ENCODE peak calls at places on chromosome 15, in ten cellular contexts. J, K, W, L, F, D, Z, H, A and C are unnamed samples.

GRCh38 chr15:101022876-101023275 is 103.7 kb downstream of the LRRK1 start:
- DNase-seq in A (no peak), J (no peak), L (no peak), W (no peak), D (peak; percentile 55), F (peak; percentile 29), H (no peak), Z (peak; percentile 10), K (no peak), C (no peak)

GRCh38 chr15:25052191-25052999 is 97.6 kb downstream of the SNRPN start:
- DNase-seq in D (no peak), Z (peak; percentile 15), W (no peak), A (peak; percentile 10), F (peak; percentile 42), H (no peak), J (no peak), K (no peak), L (peak; percentile 10), C (no peak)

GRCh38 chr15:40471778-40472130 is 970 bp downstream of the CHST14 start:
- DNase-seq in W (no peak), A (peak; percentile 25), F (no peak), D (no peak), Z (peak; percentile 37), H (peak; percentile 23), L (peak; percentile 41), K (peak; percentile 32), J (peak; percentile 12), C (no peak)

GRCh38 chr15:90074916-90075315 is 27.4 kb downstream of the IDH2 start:
- DNase-seq in F (no peak), D (no peak), Z (no peak), A (no peak), J (no peak), W (no peak), K (no peak), H (no peak), L (no peak), C (no peak)

GRCh38 chr15:62067448-62068044 is 769 bp downstream of the C2CD4A start:
- DNase-seq in D (no peak), K (no peak), J (peak; percentile 12), Z (peak; percentile 37), L (no peak), W (no peak), F (peak; percentile 67), A (peak; percentile 22), H (peak; percentile 28), C (peak; percentile 47)

GRCh38 chr15:50740955-50741354 is 24.6 kb downstream of the SPPL2A start:
- DNase-seq in Z (no peak), H (no peak), J (no peak), K (no peak), W (no peak), A (no peak), L (no peak), F (no peak), D (no peak), C (no peak)

GRCh38 chr15:40392986-40393948 is 10.7 kb downstream of the KNSTRN start:
- DNase-seq in D (no peak), F (no peak), J (no peak), Z (no peak), W (no peak), K (no peak), A (no peak), H (no peak), L (no peak), C (no peak)

GRCh38 chr15:47037003-47037402 is 680.3 kb upstream of the SEMA6D start:
- DNase-seq in L (no peak), A (no peak), W (no peak), Z (no peak), J (no peak), F (no peak), K (no peak), D (no peak), H (no peak), C (no peak)

GRCh38 chr15:72340366-72340765 is 20.4 kb upstream of the CELF6 start:
- DNase-seq in L (no peak), Z (no peak), W (no peak), A (no peak), D (no peak), H (no peak), K (no peak), F (no peak), J (no peak), C (no peak)

GRCh38 chr15:72342385-72342784 is 22.4 kb upstream of the CELF6 start:
- DNase-seq in L (no peak), K (peak; percentile 33), J (no peak), Z (peak; percentile 32), W (peak; percentile 42), D (no peak), A (no peak), F (no peak), H (peak; percentile 22), C (peak; percentile 31)

GRCh38 chr15:72344602-72345001 is 24.6 kb upstream of the CELF6 start:
- DNase-seq in K (no peak), Z (no peak), J (no peak), D (no peak), W (no peak), F (no peak), H (no peak), A (no peak), L (no peak), C (no peak)

GRCh38 chr15:72341361-72341760 is 21.4 kb upstream of the CELF6 start:
- DNase-seq in Z (no peak), K (no peak), D (no peak), F (no peak), J (no peak), W (peak; percentile 29), A (no peak), H (no peak), L (no peak), C (no peak)

DNA sequence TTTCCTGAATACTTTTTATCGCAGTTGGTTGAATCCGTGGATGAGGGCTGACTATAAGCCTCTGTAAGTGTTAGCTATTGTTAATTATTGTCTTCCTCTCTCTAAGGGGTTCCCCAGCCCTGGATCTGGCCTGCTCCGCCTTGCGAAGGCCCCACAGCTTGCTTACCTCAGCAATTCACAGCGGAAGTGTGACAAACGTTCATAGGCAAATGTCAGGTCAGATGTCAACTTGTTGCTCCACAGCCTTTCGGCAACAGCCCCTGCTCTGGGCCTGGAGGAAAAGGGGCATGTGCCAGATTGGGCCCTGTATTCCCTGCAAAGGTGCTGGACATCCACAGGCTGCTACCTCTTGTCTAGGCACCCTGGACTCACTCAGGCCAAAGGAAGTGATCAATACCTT is 25.3 kb upstream of the CELF6 start:
- DNase-seq in D (no peak), Z (no peak), K (no peak), A (no peak), J (no peak), W (no peak), H (no peak), L (no peak), F (no peak), C (no peak)
- TF ChIP-seq POLR2AphosphoS5 in D (no peak), Z (no peak), K (no peak), A (no peak), J (no peak), W (no peak), H (no peak), L (no peak), F (no peak), C (no peak)

GRCh38 chr15:65917407-65917756 is 48.1 kb downstream of the RAB11A start:
- DNase-seq in W (no peak), L (no peak), F (no peak), J (no peak), D (no peak), K (no peak), Z (no peak), A (no peak), H (no peak), C (no peak)
- TF ChIP-seq POLR2A in W (no peak), L (no peak), F (no peak), J (no peak), D (no peak), K (no peak), Z (no peak), A (no peak), H (no peak), C (no peak)

DNA sequence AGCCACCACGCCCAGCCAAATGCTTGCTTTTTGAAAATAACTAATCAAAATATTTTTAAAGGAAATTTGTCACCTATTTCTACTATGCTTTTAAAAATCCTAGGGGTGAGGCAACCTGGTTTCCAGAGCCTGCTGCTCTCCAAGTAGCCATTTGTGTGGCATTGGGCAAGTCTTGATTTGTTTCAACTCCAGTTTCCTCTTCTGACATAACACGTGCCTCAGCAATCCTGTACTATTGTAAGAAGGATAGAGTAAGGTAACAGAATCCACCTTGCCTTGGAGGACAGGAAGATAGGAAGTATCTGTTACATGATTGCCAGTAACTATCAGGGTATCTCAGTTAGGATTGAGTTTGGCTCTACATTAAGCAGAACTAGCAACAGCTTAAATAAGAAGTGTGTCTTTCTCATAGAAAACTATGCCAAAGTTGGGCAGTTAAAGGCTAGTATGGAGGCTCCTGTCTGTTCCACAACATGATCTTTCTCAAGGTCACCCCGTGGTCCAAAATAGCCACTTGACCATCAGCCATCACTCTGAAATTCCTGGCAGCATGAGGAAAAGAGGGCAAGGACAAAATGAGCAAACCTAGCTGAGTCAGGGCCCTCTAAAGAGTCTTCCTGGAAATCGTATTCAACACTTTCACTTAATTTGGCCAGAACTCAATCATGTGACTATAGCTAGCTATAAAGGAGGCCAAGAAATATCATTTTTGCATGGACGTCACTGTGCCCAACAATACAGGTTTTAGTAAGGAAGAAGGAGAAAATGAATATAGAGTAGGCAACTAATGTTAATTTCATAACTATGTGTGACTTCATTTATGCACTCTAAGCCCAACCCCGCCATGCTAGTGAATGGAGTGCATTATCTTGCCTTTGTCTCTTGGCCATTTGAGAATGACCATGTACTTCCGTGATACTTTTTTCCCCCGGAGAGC is 66.1 kb downstream of the HMG20A start:
- DNase-seq in W (no peak), J (no peak), H (no peak), D (no peak), K (no peak), L (no peak), A (no peak), F (no peak), Z (no peak), C (no peak)
- TF ChIP-seq POLR2AphosphoS5 in W (no peak), J (no peak), H (no peak), D (no peak), K (no peak), L (no peak), A (peak; percentile 75), F (no peak), Z (no peak), C (no peak)

GRCh38 chr15:63283126-63283525 is 5.7 kb downstream of the APH1B start:
- DNase-seq in J (no peak), H (no peak), A (peak; percentile 75), L (no peak), Z (no peak), F (no peak), K (no peak), D (no peak), W (no peak), C (no peak)

GRCh38 chr15:63276342-63277043 is 912 bp upstream of the APH1B start:
- DNase-seq in J (no peak), W (peak; percentile 20), D (no peak), F (no peak), A (no peak), H (no peak), L (no peak), Z (no peak), K (no peak), C (no peak)

GRCh38 chr15:63277893-63278505 is 594 bp downstream of the APH1B start:
- DNase-seq in F (peak; percentile 70), L (peak; percentile 47), Z (no peak), W (peak; percentile 16), J (peak; percentile 51), A (peak; percentile 39), K (no peak), D (no peak), H (no peak), C (peak; percentile 8)

GRCh38 chr15:63274427-63274826 is 3.0 kb upstream of the APH1B start:
- DNase-seq in K (no peak), A (no peak), J (no peak), W (no peak), L (no peak), Z (no peak), F (no peak), H (no peak), D (no peak), C (no peak)

DNA sequence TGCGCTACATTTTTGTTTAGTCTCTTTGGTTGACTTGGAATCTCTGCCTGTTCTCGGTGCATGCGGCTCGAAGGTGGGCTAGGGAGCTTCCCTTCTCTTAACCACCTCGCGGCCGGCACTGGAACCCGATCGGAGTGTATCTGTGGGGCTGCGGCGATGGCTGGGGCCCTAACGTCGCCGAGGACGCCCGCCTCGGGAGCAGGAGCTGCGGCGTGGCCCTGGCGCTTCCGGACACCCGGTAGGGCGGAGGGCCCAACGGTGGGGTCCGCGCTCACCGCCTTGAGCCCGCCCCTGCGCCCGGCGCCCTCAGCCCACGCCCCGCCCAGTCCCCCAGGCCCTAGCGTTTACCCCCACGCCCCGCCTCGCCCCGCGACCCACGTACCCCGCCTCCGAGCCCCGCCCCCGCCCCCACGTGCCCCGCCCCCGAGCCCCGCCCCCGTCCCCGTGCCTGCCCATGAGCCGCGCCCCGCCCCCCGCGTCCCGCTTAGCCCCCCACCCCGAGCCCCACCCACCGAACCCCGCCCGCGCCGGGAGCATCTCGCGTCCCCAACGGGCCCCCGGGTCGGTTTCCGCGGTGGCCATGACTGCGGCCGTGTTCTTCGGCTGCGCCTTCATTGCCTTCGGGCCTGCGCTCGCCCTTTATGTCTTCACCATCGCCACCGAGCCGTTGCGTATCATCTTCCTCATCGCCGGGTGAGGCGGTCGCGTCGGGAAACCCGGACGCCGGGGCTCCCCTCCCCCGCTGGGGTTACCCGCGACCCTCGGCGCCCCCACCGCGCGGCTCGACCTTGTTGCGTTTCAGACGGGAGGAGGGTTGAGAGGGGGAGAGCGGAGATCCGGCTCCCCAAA is at the start of gene APH1B:
- DNase-seq in D (peak; percentile 97), J (peak; percentile 80), A (peak; percentile 89), H (peak; percentile 90), L (peak; percentile 53), F (peak; percentile 91), Z (peak; percentile 86), W (peak; percentile 89), K (peak; percentile 31), C (peak; percentile 75)
- TF ChIP-seq POLR2A in D (peak; percentile 25), J (peak; percentile 61), A (no peak), H (no peak), L (peak; percentile 51), F (peak; percentile 19), Z (no peak), W (peak; percentile 87), K (peak; percentile 70), C (peak; percentile 83)